ENCODE peak calls at places on chromosome 11, in six cellular contexts. R, E, O, I, P and Y are unnamed samples.

GRCh38 chr11:72333657-72334056 is 89.7 kb upstream of the PHOX2A start:
- DNase-seq in R (no peak), E (no peak), O (peak; percentile 12), I (no peak), P (peak; percentile 54), Y (no peak)

GRCh38 chr11:17805043-17805442 is 70.5 kb downstream of the KCNC1 start:
- DNase-seq in R (no peak), E (no peak), O (no peak), I (no peak), P (no peak), Y (no peak)

GRCh38 chr11:115226556-115226955 is 277.7 kb downstream of the CADM1 start:
- DNase-seq in R (no peak), E (no peak), O (no peak), I (no peak), P (peak; percentile 9), Y (no peak)

GRCh38 chr11:96260067-96260511 is 82.9 kb downstream of the MAML2 start:
- DNase-seq in R (no peak), E (no peak), O (no peak), I (no peak), P (no peak), Y (no peak)

GRCh38 chr11:102600666-102601065 is 24.5 kb downstream of the MMP20 start:
- DNase-seq in R (no peak), E (no peak), O (no peak), I (no peak), P (no peak), Y (no peak)

GRCh38 chr11:83220279-83220678 is 26.8 kb downstream of the ANKRD42 start:
- DNase-seq in R (no peak), E (no peak), O (no peak), I (no peak), P (no peak), Y (no peak)

GRCh38 chr11:122863704-122864326 is 18.7 kb upstream of the JHY start:
- DNase-seq in R (peak; percentile 59), E (no peak), O (peak; percentile 49), I (peak; percentile 2), P (peak; percentile 64), Y (no peak)

GRCh38 chr11:60947666-60948065 is 4.3 kb downstream of the SLC15A3 start:
- DNase-seq in R (no peak), E (no peak), O (no peak), I (no peak), P (no peak), Y (no peak)

GRCh38 chr11:47004595-47005033 is 68.1 kb downstream of the CSTPP1 start:
- DNase-seq in R (peak; percentile 99), E (no peak), O (no peak), I (peak; percentile 14), P (peak; percentile 98), Y (no peak)